ENCODE peak calls at places on chromosomes 6 and 20, in eight cellular contexts. W is omental fat pad; J is sciatic nerve; Z is stimulated activated naive B cell treated with anti-CD40 and anti-IgM and Interleukin-4, amounts not matched to agents 10 μg/mL and 1 μg/mL and 100 μg/mL, for 72 hours; O is upper lobe of left lung; P is B cell; Q is SK-N-SH treated with all-trans-retinoic acid at 6 μM for 48 hours; T is activated naive CD8-positive, alpha-beta T cell treated with anti-CD3 and anti-CD28 coated beads, Interleukin-2, amount 10 ng/mL, durations not matched to agents 7 days and 5 days. V is an unnamed sample.

GRCh38 chr20:63944078-63944941 is 11.9 kb downstream of the UCKL1 start:
- ATAC-seq in W (no peak), J (no peak), Z (no peak), O (no peak), P (no peak), Q (no peak), T (no peak), V (no peak)

GRCh38 chr6:158431036-158431435 is 118.8 kb downstream of the TULP4 start:
- ATAC-seq in W (no peak), J (no peak), Z (no peak), O (no peak), P (no peak), Q (no peak), T (no peak), V (no peak)

GRCh38 chr6:156998824-156999330 is 221.7 kb downstream of the ARID1B start:
- ATAC-seq in W (no peak), J (no peak), Z (no peak), O (no peak), P (no peak), Q (no peak), T (no peak), V (no peak)

GRCh38 chr6:7300890-7301289 is 12.1 kb downstream of the SSR1 start:
- ATAC-seq in W (no peak), J (no peak), Z (no peak), O (no peak), P (no peak), Q (no peak), T (no peak), V (no peak)

GRCh38 chr20:63501818-63502670 is 3.2 kb upstream of the EEF1A2 start:
- ATAC-seq in W (no peak), J (no peak), Z (no peak), O (peak; percentile 14), P (no peak), Q (peak; percentile 15), T (no peak), V (no peak)

GRCh38 chr6:138856654-138857053 is 60.8 kb downstream of the ECT2L start:
- ATAC-seq in W (no peak), J (no peak), Z (no peak), O (no peak), P (no peak), Q (no peak), T (no peak), V (no peak)

GRCh38 chr6:144482142-144482541 is 197.0 kb downstream of the UTRN start:
- ATAC-seq in W (peak; percentile 66), J (peak; percentile 81), Z (peak; percentile 86), O (peak; percentile 74), P (peak; percentile 71), Q (peak; percentile 85), T (peak; percentile 67), V (peak; percentile 43)

GRCh38 chr20:61325718-61326117 is 73.7 kb downstream of the CDH4 start:
- ATAC-seq in W (no peak), J (no peak), Z (no peak), O (no peak), P (no peak), Q (no peak), T (no peak), V (no peak)

GRCh38 chr20:31684153-31685003 is 38.3 kb downstream of the BCL2L1 start:
- ATAC-seq in W (no peak), J (no peak), Z (peak; percentile 79), O (no peak), P (peak; percentile 76), Q (no peak), T (peak; percentile 51), V (no peak)

GRCh38 chr6:88519227-88520019 is 353.3 kb upstream of the CNR1 start:
- ATAC-seq in W (no peak), J (no peak), Z (no peak), O (no peak), P (no peak), Q (no peak), T (no peak), V (no peak)

GRCh38 chr20:58213112-58213511 is 15.3 kb downstream of the ANKRD60 start:
- ATAC-seq in W (no peak), J (peak; percentile 23), Z (no peak), O (no peak), P (no peak), Q (peak; percentile 58), T (no peak), V (no peak)

GRCh38 chr6:138956244-138956924 is 31.7 kb downstream of the REPS1 start:
- ATAC-seq in W (no peak), J (no peak), Z (no peak), O (no peak), P (no peak), Q (no peak), T (no peak), V (no peak)

GRCh38 chr6:158813032-158813431 is 6.1 kb downstream of the EZR start:
- ATAC-seq in W (no peak), J (no peak), Z (no peak), O (no peak), P (no peak), Q (no peak), T (no peak), V (no peak)

GRCh38 chr6:158408013-158408412 is 95.7 kb downstream of the TULP4 start:
- ATAC-seq in W (no peak), J (peak; percentile 16), Z (no peak), O (no peak), P (no peak), Q (no peak), T (no peak), V (no peak)

GRCh38 chr6:10385512-10386132 is 29.3 kb downstream of the TFAP2A start:
- ATAC-seq in W (no peak), J (no peak), Z (no peak), O (no peak), P (no peak), Q (no peak), T (no peak), V (no peak)

GRCh38 chr20:10622657-10623418 is 51.0 kb downstream of the JAG1 start:
- ATAC-seq in W (peak; percentile 86), J (peak; percentile 94), Z (no peak), O (peak; percentile 92), P (no peak), Q (peak; percentile 77), T (no peak), V (peak; percentile 84)

GRCh38 chr6:148538251-148539190 is 195.9 kb downstream of the SASH1 start:
- ATAC-seq in W (no peak), J (peak; percentile 69), Z (no peak), O (no peak), P (no peak), Q (peak; percentile 86), T (no peak), V (no peak)

GRCh38 chr6:42179261-42179955 is 6.2 kb downstream of the GUCA1A start:
- ATAC-seq in W (no peak), J (no peak), Z (no peak), O (no peak), P (no peak), Q (no peak), T (no peak), V (no peak)

GRCh38 chr6:155645328-155645727 is 189.7 kb upstream of the NOX3 start:
- ATAC-seq in W (no peak), J (no peak), Z (no peak), O (no peak), P (no peak), Q (no peak), T (no peak), V (no peak)

GRCh38 chr6:19838442-19839236 is 1.5 kb downstream of the ID4 start:
- ATAC-seq in W (peak; percentile 3), J (no peak), Z (no peak), O (peak; percentile 4), P (no peak), Q (peak; percentile 32), T (no peak), V (no peak)

GRCh38 chr20:25191689-25192088 is 3.8 kb upstream of the ENTPD6 start:
- ATAC-seq in W (no peak), J (no peak), Z (no peak), O (no peak), P (no peak), Q (no peak), T (no peak), V (no peak)

GRCh38 chr6:126086560-126086959 is 100.2 kb downstream of the TRMT11 start:
- ATAC-seq in W (no peak), J (no peak), Z (peak; percentile 92), O (no peak), P (no peak), Q (no peak), T (no peak), V (no peak)

GRCh38 chr20:62063601-62063980 is 2.1 kb downstream of the TAF4 start:
- ATAC-seq in W (no peak), J (peak; percentile 17), Z (no peak), O (no peak), P (no peak), Q (peak; percentile 18), T (no peak), V (no peak)

GRCh38 chr6:12049165-12049564 is 37.1 kb downstream of the HIVEP1 start:
- ATAC-seq in W (no peak), J (no peak), Z (peak; percentile 80), O (no peak), P (peak; percentile 18), Q (no peak), T (no peak), V (no peak)

GRCh38 chr6:53547166-53547814 is 2.4 kb upstream of the GCLC start:
- ATAC-seq in W (peak; percentile 11), J (peak; percentile 17), Z (peak; percentile 14), O (peak; percentile 3), P (peak; percentile 1), Q (peak; percentile 25), T (no peak), V (peak; percentile 37)

GRCh38 chr6:166772518-166772917 is 145.5 kb upstream of the RPS6KA2 start:
- ATAC-seq in W (no peak), J (no peak), Z (no peak), O (no peak), P (no peak), Q (no peak), T (no peak), V (no peak)

GRCh38 chr20:18657575-18657974 is 69.7 kb downstream of the DTD1 start:
- ATAC-seq in W (no peak), J (no peak), Z (no peak), O (no peak), P (no peak), Q (no peak), T (no peak), V (no peak)

GRCh38 chr20:45427236-45428149 is 11.6 kb downstream of the PIGT start:
- ATAC-seq in W (no peak), J (no peak), Z (no peak), O (peak; percentile 32), P (no peak), Q (peak; percentile 60), T (no peak), V (no peak)

GRCh38 chr20:25623225-25623735 is 534 bp downstream of the NANP start:
- ATAC-seq in W (peak; percentile 55), J (no peak), Z (peak; percentile 11), O (peak; percentile 70), P (peak; percentile 21), Q (peak; percentile 53), T (no peak), V (peak; percentile 14)

GRCh38 chr20:54922636-54923035 is 447.2 kb downstream of the DOK5 start:
- ATAC-seq in W (no peak), J (no peak), Z (no peak), O (no peak), P (no peak), Q (no peak), T (no peak), V (no peak)

GRCh38 chr6:160507420-160507819 is 156.7 kb downstream of the LPA start:
- ATAC-seq in W (no peak), J (no peak), Z (no peak), O (no peak), P (no peak), Q (no peak), T (no peak), V (no peak)

GRCh38 chr6:42100029-42100901 is 42.2 kb downstream of the C6orf132 start:
- ATAC-seq in W (peak; percentile 43), J (peak; percentile 39), Z (no peak), O (peak; percentile 65), P (no peak), Q (peak; percentile 34), T (no peak), V (peak; percentile 34)

GRCh38 chr6:124962617-124963415 is 579 bp downstream of the RNF217 start:
- ATAC-seq in W (peak; percentile 43), J (peak; percentile 57), Z (peak; percentile 65), O (peak; percentile 57), P (no peak), Q (no peak), T (peak; percentile 63), V (peak; percentile 22)

GRCh38 chr20:18174906-18175683 is 37.4 kb downstream of the KAT14 start:
- ATAC-seq in W (no peak), J (no peak), Z (no peak), O (no peak), P (no peak), Q (no peak), T (no peak), V (no peak)